ENCODE peak calls at places on chromosomes 6 and 20, in nine cellular contexts. F, X, N, J, Q, A, T, Z and U are unnamed samples.

GRCh38 chr20:20010639-20011500 is 6.3 kb upstream of the NAA20 start:
- DNase-seq in F (no peak), T (no peak), N (no peak), Q (peak; percentile 57), Z (no peak), J (no peak), A (no peak), X (no peak), U (no peak)

GRCh38 chr20:32970973-32971300 is 33.3 kb downstream of the SUN5 start:
- DNase-seq in N (peak; percentile 30), X (no peak), J (no peak), Z (no peak), T (no peak), A (no peak), Q (no peak), F (no peak), U (no peak)

GRCh38 chr20:2385496-2385895 is 4.8 kb downstream of the TGM6 start:
- DNase-seq in Z (no peak), A (no peak), Q (no peak), J (no peak), T (no peak), N (no peak), X (no peak), F (no peak), U (no peak)

GRCh38 chr20:11389188-11389587 is 528.5 kb upstream of the BTBD3 start:
- DNase-seq in X (no peak), F (no peak), T (no peak), A (no peak), Q (no peak), J (no peak), Z (no peak), N (no peak), U (no peak)

GRCh38 chr6:24720131-24720603 is 1.2 kb upstream of the C6orf62 start:
- DNase-seq in J (peak; percentile 61), N (peak; percentile 65), Q (peak; percentile 74), Z (peak; percentile 71), T (peak; percentile 72), A (peak; percentile 87), X (peak; percentile 49), F (peak; percentile 73), U (peak; percentile 66)

GRCh38 chr6:118864330-118865166 is 29.4 kb upstream of the ASF1A start:
- DNase-seq in A (no peak), Q (peak; percentile 44), X (no peak), Z (no peak), F (no peak), J (no peak), T (no peak), N (no peak), U (no peak)

GRCh38 chr20:63351811-63352591 is 9.1 kb downstream of the CHRNA4 start:
- DNase-seq in Q (no peak), N (peak; percentile 96), X (peak; percentile 32), A (no peak), Z (no peak), J (no peak), T (no peak), F (no peak), U (peak; percentile 77)

GRCh38 chr6:3775906-3776305 is 24.4 kb upstream of the PXDC1 start:
- DNase-seq in J (no peak), X (no peak), T (no peak), N (no peak), Q (no peak), Z (no peak), A (no peak), F (no peak), U (no peak)

GRCh38 chr20:32764000-32764960 is 2.1 kb downstream of the DNMT3B start:
- DNase-seq in Z (no peak), N (peak; percentile 93), J (no peak), Q (no peak), T (no peak), A (no peak), X (no peak), F (no peak), U (peak; percentile 75)